ENCODE peak calls at places on chromosome 9, in ten cellular contexts. One of them, this sample, is unnamed. For H3K36me3, the result is how much of the 10 kb centered on the place peaks cover.

GRCh38 chr9:99660191-99660636 is 161.5 kb upstream of the NR4A3 start:
- DNase-seq in Peyer's patch: no peak
- DNase-seq in DND-41: no peak
- DNase-seq in psoas muscle: no peak
- DNase-seq in ovary: no peak
- DNase-seq in astrocyte: no peak
- DNase-seq in PC-3: no peak
- DNase-seq in upper lobe of right lung: peak
- DNase-seq in RWPE2: no peak
- DNase-seq in heart left ventricle: no peak
- DNase-seq in this sample: no peak

GRCh38 chr9:129069128-129069824 is 11.6 kb upstream of the DOLPP1 start:
- DNase-seq in Peyer's patch: peak
- DNase-seq in DND-41: peak
- DNase-seq in psoas muscle: peak
- DNase-seq in ovary: no peak
- DNase-seq in astrocyte: no peak
- DNase-seq in PC-3: no peak
- DNase-seq in upper lobe of right lung: peak
- DNase-seq in RWPE2: no peak
- DNase-seq in heart left ventricle: peak
- DNase-seq in this sample: peak

GRCh38 chr9:34590376-34591090 is 1.0 kb upstream of the CNTFR start:
- DNase-seq in Peyer's patch: peak
- DNase-seq in DND-41: no peak
- DNase-seq in psoas muscle: peak
- DNase-seq in ovary: no peak
- DNase-seq in astrocyte: no peak
- DNase-seq in PC-3: no peak
- DNase-seq in upper lobe of right lung: no peak
- DNase-seq in RWPE2: no peak
- DNase-seq in heart left ventricle: no peak
- DNase-seq in this sample: peak

GRCh38 chr9:100811643-100812042 is 216.9 kb upstream of the PLPPR1 start:
- DNase-seq in Peyer's patch: no peak
- DNase-seq in DND-41: no peak
- DNase-seq in psoas muscle: no peak
- DNase-seq in ovary: no peak
- DNase-seq in astrocyte: no peak
- DNase-seq in PC-3: no peak
- DNase-seq in upper lobe of right lung: no peak
- DNase-seq in RWPE2: no peak
- DNase-seq in heart left ventricle: no peak
- DNase-seq in this sample: no peak

GRCh38 chr9:124813496-124814177 is 36.7 kb downstream of the OLFML2A start:
- DNase-seq in Peyer's patch: no peak
- DNase-seq in DND-41: no peak
- DNase-seq in psoas muscle: no peak
- DNase-seq in ovary: no peak
- DNase-seq in astrocyte: peak
- DNase-seq in PC-3: no peak
- DNase-seq in upper lobe of right lung: no peak
- DNase-seq in RWPE2: no peak
- DNase-seq in heart left ventricle: no peak
- DNase-seq in this sample: no peak

GRCh38 chr9:111094433-111095421 is 56.5 kb upstream of the LPAR1 start:
- DNase-seq in Peyer's patch: no peak
- DNase-seq in DND-41: no peak
- DNase-seq in psoas muscle: no peak
- DNase-seq in ovary: no peak
- DNase-seq in astrocyte: peak
- DNase-seq in PC-3: peak
- DNase-seq in upper lobe of right lung: no peak
- DNase-seq in RWPE2: no peak
- DNase-seq in heart left ventricle: peak
- DNase-seq in this sample: no peak

GRCh38 chr9:38347946-38348345 is 44.6 kb upstream of the ALDH1B1 start:
- DNase-seq in Peyer's patch: no peak
- DNase-seq in DND-41: no peak
- DNase-seq in psoas muscle: no peak
- DNase-seq in ovary: no peak
- DNase-seq in astrocyte: no peak
- DNase-seq in PC-3: no peak
- DNase-seq in upper lobe of right lung: no peak
- DNase-seq in RWPE2: no peak
- DNase-seq in heart left ventricle: no peak
- DNase-seq in this sample: no peak

GRCh38 chr9:135186248-135187164 is 99.0 kb downstream of the OLFM1 start:
- DNase-seq in Peyer's patch: no peak
- DNase-seq in DND-41: no peak
- DNase-seq in psoas muscle: peak
- DNase-seq in ovary: no peak
- DNase-seq in astrocyte: no peak
- DNase-seq in PC-3: no peak
- DNase-seq in upper lobe of right lung: no peak
- DNase-seq in RWPE2: no peak
- DNase-seq in heart left ventricle: no peak
- DNase-seq in this sample: no peak

GRCh38 chr9:4073371-4073770 is 226.5 kb downstream of the GLIS3 start:
- DNase-seq in Peyer's patch: no peak
- DNase-seq in DND-41: no peak
- DNase-seq in psoas muscle: no peak
- DNase-seq in ovary: no peak
- DNase-seq in astrocyte: no peak
- DNase-seq in PC-3: peak
- DNase-seq in upper lobe of right lung: no peak
- DNase-seq in RWPE2: no peak
- DNase-seq in heart left ventricle: no peak
- DNase-seq in this sample: peak

GRCh38 chr9:90099262-90099982 is 494.6 kb downstream of the GADD45G start:
- DNase-seq in Peyer's patch: no peak
- DNase-seq in DND-41: no peak
- DNase-seq in psoas muscle: no peak
- DNase-seq in ovary: no peak
- DNase-seq in astrocyte: peak
- DNase-seq in PC-3: peak
- DNase-seq in upper lobe of right lung: no peak
- DNase-seq in RWPE2: no peak
- DNase-seq in heart left ventricle: no peak
- DNase-seq in this sample: peak

GRCh38 chr9:122819791-122820489 is 8.4 kb downstream of the PDCL start:
- DNase-seq in Peyer's patch: no peak
- DNase-seq in DND-41: no peak
- DNase-seq in psoas muscle: no peak
- DNase-seq in ovary: no peak
- DNase-seq in astrocyte: peak
- DNase-seq in PC-3: peak
- DNase-seq in upper lobe of right lung: no peak
- DNase-seq in RWPE2: no peak
- DNase-seq in heart left ventricle: no peak
- DNase-seq in this sample: no peak

GRCh38 chr9:95237336-95237735 is 80.2 kb downstream of the FANCC start:
- DNase-seq in Peyer's patch: no peak
- DNase-seq in DND-41: no peak
- DNase-seq in psoas muscle: no peak
- DNase-seq in ovary: no peak
- DNase-seq in astrocyte: no peak
- DNase-seq in PC-3: no peak
- DNase-seq in upper lobe of right lung: no peak
- DNase-seq in RWPE2: no peak
- DNase-seq in heart left ventricle: no peak
- DNase-seq in this sample: no peak

GRCh38 chr9:84296146-84296843 is 44.3 kb downstream of the SLC28A3 start:
- DNase-seq in Peyer's patch: no peak
- DNase-seq in DND-41: no peak
- DNase-seq in psoas muscle: no peak
- DNase-seq in ovary: no peak
- DNase-seq in astrocyte: peak
- DNase-seq in PC-3: peak
- DNase-seq in upper lobe of right lung: no peak
- DNase-seq in RWPE2: no peak
- DNase-seq in heart left ventricle: no peak
- DNase-seq in this sample: no peak

GRCh38 chr9:137646341-137646740 is 27.5 kb downstream of the EHMT1 start:
- DNase-seq in Peyer's patch: no peak
- DNase-seq in DND-41: no peak
- DNase-seq in psoas muscle: no peak
- DNase-seq in ovary: no peak
- DNase-seq in astrocyte: no peak
- DNase-seq in PC-3: no peak
- DNase-seq in upper lobe of right lung: peak
- DNase-seq in RWPE2: peak
- DNase-seq in heart left ventricle: no peak
- DNase-seq in this sample: no peak

GRCh38 chr9:34675048-34675714 is 12.7 kb upstream of the CCL27 start:
- DNase-seq in Peyer's patch: peak
- DNase-seq in DND-41: peak
- DNase-seq in psoas muscle: peak
- DNase-seq in ovary: no peak
- DNase-seq in astrocyte: peak
- DNase-seq in PC-3: peak
- DNase-seq in upper lobe of right lung: no peak
- DNase-seq in RWPE2: no peak
- DNase-seq in heart left ventricle: peak
- DNase-seq in this sample: peak

GRCh38 chr9:124399999-124400940 is 15.0 kb downstream of the PSMB7 start:
- DNase-seq in Peyer's patch: no peak
- DNase-seq in DND-41: no peak
- DNase-seq in psoas muscle: no peak
- DNase-seq in ovary: no peak
- DNase-seq in astrocyte: no peak
- DNase-seq in PC-3: no peak
- DNase-seq in upper lobe of right lung: no peak
- DNase-seq in RWPE2: no peak
- DNase-seq in heart left ventricle: no peak
- DNase-seq in this sample: no peak

GRCh38 chr9:127455299-127455992 is 4.1 kb downstream of the LRSAM1 start:
- DNase-seq in Peyer's patch: peak
- DNase-seq in DND-41: no peak
- DNase-seq in psoas muscle: peak
- DNase-seq in ovary: no peak
- DNase-seq in astrocyte: no peak
- DNase-seq in PC-3: peak
- DNase-seq in upper lobe of right lung: peak
- DNase-seq in RWPE2: no peak
- DNase-seq in heart left ventricle: peak
- DNase-seq in this sample: no peak
- TF ChIP-seq CTCF in Peyer's patch: peak
- TF ChIP-seq CTCF in DND-41: peak
- TF ChIP-seq CTCF in psoas muscle: peak
- TF ChIP-seq CTCF in ovary: no peak
- TF ChIP-seq CTCF in astrocyte: no peak
- TF ChIP-seq CTCF in PC-3: peak
- TF ChIP-seq CTCF in upper lobe of right lung: peak
- TF ChIP-seq CTCF in RWPE2: peak
- TF ChIP-seq CTCF in heart left ventricle: peak
- TF ChIP-seq CTCF in this sample: peak

DNA sequence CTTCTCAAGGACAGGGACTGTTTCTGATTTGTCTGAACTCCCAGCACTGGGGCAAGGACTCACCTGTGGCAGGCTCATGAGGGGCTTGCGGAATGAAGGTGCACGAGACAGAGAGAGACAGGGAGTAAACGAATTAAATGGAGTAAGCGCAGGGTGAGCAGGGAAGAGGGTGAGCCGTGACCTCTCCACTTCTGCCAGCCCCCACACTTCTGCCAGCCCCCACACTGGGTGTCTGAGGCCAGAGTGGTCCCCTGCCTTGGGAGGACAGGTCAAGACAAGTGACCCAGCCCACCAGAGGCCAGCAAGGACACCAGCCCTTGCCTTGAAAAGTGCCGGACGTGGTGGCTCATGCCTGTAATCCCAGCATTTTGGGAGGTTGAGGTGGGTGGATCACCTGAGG is 37.2 kb downstream of the DAB2IP start:
- DNase-seq in Peyer's patch: peak
- DNase-seq in DND-41: no peak
- DNase-seq in psoas muscle: peak
- DNase-seq in ovary: no peak
- DNase-seq in astrocyte: no peak
- DNase-seq in PC-3: no peak
- DNase-seq in upper lobe of right lung: peak
- DNase-seq in RWPE2: no peak
- DNase-seq in heart left ventricle: no peak
- DNase-seq in this sample: no peak
- H3K4me3 ChIP-seq in Peyer's patch: no peak
- H3K4me3 ChIP-seq in DND-41: no peak
- H3K4me3 ChIP-seq in psoas muscle: no peak
- H3K4me3 ChIP-seq in ovary: no peak
- H3K4me3 ChIP-seq in astrocyte: no peak
- H3K4me3 ChIP-seq in PC-3: no peak
- H3K4me3 ChIP-seq in upper lobe of right lung: no peak
- H3K4me3 ChIP-seq in RWPE2: no peak
- H3K4me3 ChIP-seq in heart left ventricle: no peak
- H3K4me3 ChIP-seq in this sample: no peak

DNA sequence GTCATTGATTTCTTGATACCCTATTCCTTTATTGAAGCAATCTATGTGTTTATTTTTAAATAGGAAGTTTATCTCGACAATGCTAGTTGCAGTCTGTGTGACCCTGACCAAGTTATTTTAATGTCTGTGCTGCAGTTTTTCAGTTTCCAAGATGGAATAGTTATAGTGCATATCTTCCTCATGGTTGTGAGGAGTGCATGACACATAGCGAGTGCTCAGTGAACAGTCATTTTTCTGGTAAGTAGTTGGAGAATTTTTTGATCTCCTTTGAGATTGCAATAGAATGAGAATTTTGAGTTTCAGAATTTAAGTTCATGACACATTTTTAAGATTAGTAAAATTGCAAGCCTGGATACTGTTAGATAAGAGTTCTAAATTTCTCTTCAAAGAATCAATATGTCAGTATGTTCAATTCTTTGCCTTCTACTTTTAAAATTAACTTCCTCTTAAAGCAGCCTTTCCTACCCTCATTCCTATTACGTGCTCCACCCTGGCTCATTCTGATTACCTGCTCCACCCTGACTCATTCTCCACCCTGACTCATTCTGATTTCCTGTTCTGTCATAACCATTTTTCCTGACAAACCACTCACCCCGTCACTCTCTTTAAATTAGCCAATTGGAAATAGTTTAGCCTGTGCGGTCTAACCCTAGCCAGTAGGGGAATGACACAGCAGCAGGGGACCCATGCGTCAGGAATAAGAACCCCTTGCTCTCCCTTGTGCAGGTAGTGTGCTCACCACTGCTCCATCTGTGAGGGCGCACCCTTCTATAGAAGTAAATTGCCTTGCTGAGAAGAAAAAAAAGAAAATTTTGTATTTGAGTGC is 30.7 kb downstream of the SPIN1 start:
- DNase-seq in Peyer's patch: no peak
- DNase-seq in DND-41: no peak
- DNase-seq in psoas muscle: no peak
- DNase-seq in ovary: no peak
- DNase-seq in astrocyte: peak
- DNase-seq in PC-3: no peak
- DNase-seq in upper lobe of right lung: no peak
- DNase-seq in RWPE2: no peak
- DNase-seq in heart left ventricle: no peak
- DNase-seq in this sample: no peak
- H3K36me3 ChIP-seq in Peyer's patch: under half
- H3K36me3 ChIP-seq in DND-41: under half
- H3K36me3 ChIP-seq in psoas muscle: under half
- H3K36me3 ChIP-seq in ovary: under half
- H3K36me3 ChIP-seq in astrocyte: under half
- H3K36me3 ChIP-seq in PC-3: half or more
- H3K36me3 ChIP-seq in upper lobe of right lung: under half
- H3K36me3 ChIP-seq in RWPE2: half or more
- H3K36me3 ChIP-seq in heart left ventricle: under half
- H3K36me3 ChIP-seq in this sample: half or more

GRCh38 chr9:108933641-108934322 is at the start of gene ELP1:
- DNase-seq in Peyer's patch: peak
- DNase-seq in DND-41: peak
- DNase-seq in psoas muscle: peak
- DNase-seq in ovary: peak
- DNase-seq in astrocyte: peak
- DNase-seq in PC-3: peak
- DNase-seq in upper lobe of right lung: peak
- DNase-seq in RWPE2: peak
- DNase-seq in heart left ventricle: peak
- DNase-seq in this sample: peak
- TF ChIP-seq CTCF in Peyer's patch: peak
- TF ChIP-seq CTCF in DND-41: peak
- TF ChIP-seq CTCF in psoas muscle: no peak
- TF ChIP-seq CTCF in ovary: peak
- TF ChIP-seq CTCF in astrocyte: peak
- TF ChIP-seq CTCF in PC-3: no peak
- TF ChIP-seq CTCF in upper lobe of right lung: peak
- TF ChIP-seq CTCF in RWPE2: peak
- TF ChIP-seq CTCF in heart left ventricle: peak
- TF ChIP-seq CTCF in this sample: peak

This sample was measured in WERI-Rb-1.